ENCODE peak calls at places on chromosomes 5 and 9, in six cellular contexts. O is NCI-H82; C is activated T-cell treated with anti-CD3 and anti-CD28 coated beads, Interleukin-2, amount 50 U/mL, for 72 hours; Y is HS-27A; V is H7; U is brain microvascular endothelial cell. E is an unnamed sample.
A peak's percentile ranks its signal among the peaks of the same experiment; 100 is the strongest.

GRCh38 chr9:121369595-121370265 is at the start of gene STOM:
- DNase-seq in Y (peak; percentile 74), C (peak; percentile 72), U (peak; percentile 64), O (peak; percentile 49), V (no peak), E (peak; percentile 94)

GRCh38 chr9:84519486-84519885 is 150.0 kb upstream of the NTRK2 start:
- DNase-seq in O (no peak), V (no peak), U (no peak), C (no peak), Y (no peak), E (no peak)

GRCh38 chr5:150542933-150543445 is 35.1 kb downstream of the NDST1 start:
- DNase-seq in C (no peak), Y (no peak), O (no peak), V (no peak), U (no peak), E (no peak)

GRCh38 chr9:77569335-77569734 is 78.8 kb downstream of the GNA14 start:
- DNase-seq in O (peak; percentile 69), U (no peak), V (no peak), C (no peak), Y (no peak), E (peak; percentile 13)

GRCh38 chr9:12775373-12775962 is 648 bp downstream of the LURAP1L start:
- DNase-seq in U (peak; percentile 8), Y (no peak), C (no peak), V (peak; percentile 28), O (peak; percentile 56), E (peak; percentile 46)

GRCh38 chr9:3875371-3876132 is 349.8 kb upstream of the RFX3 start:
- DNase-seq in Y (peak; percentile 77), C (no peak), U (peak; percentile 92), V (no peak), O (no peak), E (peak; percentile 79)

GRCh38 chr5:139426222-139426885 is 13.0 kb downstream of the DNAJC18 start:
- DNase-seq in Y (no peak), V (no peak), U (peak; percentile 8), C (no peak), O (no peak), E (no peak)

GRCh38 chr5:173573126-173573960 is 43.1 kb downstream of the BOD1 start:
- DNase-seq in Y (no peak), O (peak; percentile 58), U (peak; percentile 44), C (peak; percentile 61), V (peak; percentile 95), E (peak; percentile 73)

GRCh38 chr5:76818844-76819831 is at the start of gene F2RL1:
- DNase-seq in U (peak; percentile 88), C (peak; percentile 35), O (peak; percentile 72), Y (no peak), V (peak; percentile 97), E (peak; percentile 68)

GRCh38 chr5:16784088-16784487 is 152.0 kb downstream of the MYO10 start:
- DNase-seq in C (no peak), V (no peak), U (peak; percentile 77), O (no peak), Y (no peak), E (peak; percentile 33)

GRCh38 chr9:86540999-86541398 is 186.8 kb upstream of the TUT7 start:
- DNase-seq in U (no peak), O (no peak), Y (no peak), V (no peak), C (no peak), E (no peak)

GRCh38 chr5:163569284-163569683 is 63.9 kb downstream of the MAT2B start:
- DNase-seq in Y (no peak), O (peak; percentile 77), U (no peak), C (no peak), V (no peak), E (peak; percentile 29)

GRCh38 chr5:158727771-158728311 is 371.9 kb downstream of the EBF1 start:
- DNase-seq in U (peak; percentile 22), V (no peak), O (no peak), C (no peak), Y (no peak), E (no peak)

GRCh38 chr9:2338770-2339169 is 282.8 kb upstream of the VLDLR start:
- DNase-seq in O (no peak), C (no peak), Y (no peak), V (no peak), U (no peak), E (no peak)

GRCh38 chr5:36017004-36017403 is 25.8 kb upstream of the UGT3A1 start:
- DNase-seq in U (no peak), Y (no peak), V (no peak), O (no peak), C (no peak), E (no peak)

GRCh38 chr5:117486879-117487391 is 912.3 kb upstream of the SEMA6A start:
- DNase-seq in U (no peak), O (peak; percentile 61), Y (no peak), C (no peak), V (no peak), E (no peak)

GRCh38 chr5:142358648-142359047 is 33.8 kb upstream of the SPRY4 start:
- DNase-seq in O (no peak), Y (no peak), C (no peak), U (no peak), V (no peak), E (no peak)

GRCh38 chr5:170755679-170756456 is 27.7 kb upstream of the GABRP start:
- DNase-seq in Y (no peak), V (no peak), C (no peak), U (no peak), O (no peak), E (no peak)

E was measured in cardiac muscle cell.